ENCODE peak calls at places on chromosomes 4 and X, in eight cellular contexts. W is WTC11, S is heart right ventricle, K is left ventricle myocardium inferior, A is cardiac muscle cell, I is PC-3, R is nephron progenitor cell, B is AG09309. O is an unnamed sample.

GRCh38 chr4:43047044-43047443 is 154.5 kb downstream of the GRXCR1 start:
- DNase-seq in W (no peak), S (no peak), K (no peak), A (no peak), I (no peak), R (no peak), B (no peak), O (no peak)

GRCh38 chr4:7397206-7398103 is 37.3 kb downstream of the PSAPL1 start:
- DNase-seq in W (no peak), S (no peak), K (no peak), A (no peak), I (no peak), R (no peak), B (no peak), O (no peak)

GRCh38 chr4:105061136-105061696 is 85.5 kb upstream of the TET2 start:
- DNase-seq in W (no peak), S (no peak), K (no peak), A (no peak), I (peak; percentile 85), R (no peak), B (no peak), O (no peak)

GRCh38 chrX:15973299-15973698 is 118.7 kb upstream of the AP1S2 start:
- DNase-seq in W (peak; percentile 24), S (no peak), K (no peak), A (peak; percentile 4), I (peak; percentile 66), R (no peak), B (no peak), O (no peak)

GRCh38 chr4:7938513-7939376 is 916 bp downstream of the AFAP1 start:
- DNase-seq in W (peak; percentile 36), S (peak; percentile 57), K (peak; percentile 39), A (peak; percentile 68), I (no peak), R (peak; percentile 54), B (no peak), O (no peak)

GRCh38 chrX:118116308-118117068 is at the start of gene KLHL13:
- DNase-seq in W (peak; percentile 40), S (peak; percentile 47), K (peak; percentile 41), A (peak; percentile 64), I (peak; percentile 33), R (peak; percentile 56), B (no peak), O (no peak)

GRCh38 chrX:131060147-131060546 is 2.0 kb downstream of the ARHGAP36 start:
- DNase-seq in W (no peak), S (no peak), K (no peak), A (no peak), I (no peak), R (no peak), B (no peak), O (no peak)

GRCh38 chr4:111334356-111334755 is 711.5 kb upstream of the PITX2 start:
- DNase-seq in W (no peak), S (no peak), K (no peak), A (no peak), I (no peak), R (no peak), B (no peak), O (no peak)

GRCh38 chrX:17564689-17565409 is 172.4 kb upstream of the SCML1 start:
- DNase-seq in W (no peak), S (peak; percentile 11), K (no peak), A (no peak), I (no peak), R (no peak), B (peak; percentile 32), O (peak; percentile 23)

GRCh38 chr4:163598028-163598427 is 103.5 kb downstream of the TMA16 start:
- DNase-seq in W (no peak), S (no peak), K (no peak), A (no peak), I (no peak), R (no peak), B (no peak), O (no peak)

GRCh38 chrX:134423606-134424005 is 36.4 kb upstream of the HPRT1 start:
- DNase-seq in W (no peak), S (no peak), K (no peak), A (peak; percentile 15), I (peak; percentile 49), R (no peak), B (peak; percentile 3), O (peak; percentile 4)

GRCh38 chrX:143580266-143580665 is 55.6 kb downstream of the SLITRK4 start:
- DNase-seq in W (no peak), S (no peak), K (no peak), A (peak; percentile 0), I (peak; percentile 47), R (no peak), B (no peak), O (no peak)

GRCh38 chrX:102765217-102765616 is 44.7 kb downstream of the GPRASP3 start:
- DNase-seq in W (no peak), S (no peak), K (no peak), A (no peak), I (peak; percentile 85), R (no peak), B (peak; percentile 17), O (peak; percentile 32)

GRCh38 chrX:118644378-118644777 is 83.0 kb upstream of the IL13RA1 start:
- DNase-seq in W (no peak), S (no peak), K (no peak), A (peak; percentile 1), I (peak; percentile 60), R (no peak), B (peak; percentile 23), O (no peak)

GRCh38 chr4:45578874-45579273 is 545.0 kb downstream of the GABRG1 start:
- DNase-seq in W (no peak), S (no peak), K (no peak), A (no peak), I (no peak), R (no peak), B (no peak), O (no peak)

GRCh38 chrX:2703991-2704369 is 12.9 kb downstream of the CD99 start:
- DNase-seq in W (no peak), S (peak; percentile 44), K (peak; percentile 47), A (no peak), I (no peak), R (no peak), B (no peak), O (no peak)
- TF ChIP-seq CTCF in W (no peak), S (peak; percentile 78), K (peak; percentile 60), A (peak; percentile 27), I (no peak), R (no peak), B (peak; percentile 37), O (peak; percentile 24)

DNA sequence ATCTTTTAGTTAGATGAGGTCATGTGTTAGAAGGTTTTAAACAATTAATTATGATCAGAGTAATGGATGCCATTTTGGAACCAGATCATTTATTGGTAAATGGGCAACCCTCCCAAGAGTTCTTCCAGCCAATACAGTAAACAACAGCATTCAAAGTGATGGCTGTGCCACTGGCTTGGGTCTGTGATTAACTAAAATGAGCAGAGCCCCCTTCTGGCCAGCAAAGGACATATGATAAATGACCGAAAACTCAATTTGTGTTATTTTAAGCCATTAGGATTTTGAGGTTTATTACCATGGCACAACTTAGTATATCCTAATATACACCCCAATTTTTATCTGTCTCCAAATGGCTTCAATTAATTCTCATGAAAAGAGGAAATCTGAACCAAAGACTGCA is 90.8 kb upstream of the NPFFR2 start:
- DNase-seq in W (peak; percentile 22), S (no peak), K (no peak), A (peak; percentile 66), I (peak; percentile 64), R (peak; percentile 18), B (no peak), O (no peak)
- TF ChIP-seq CTCF in W (no peak), S (no peak), K (peak; percentile 43), A (peak; percentile 30), I (peak; percentile 85), R (peak; percentile 44), B (peak; percentile 33), O (no peak)

DNA sequence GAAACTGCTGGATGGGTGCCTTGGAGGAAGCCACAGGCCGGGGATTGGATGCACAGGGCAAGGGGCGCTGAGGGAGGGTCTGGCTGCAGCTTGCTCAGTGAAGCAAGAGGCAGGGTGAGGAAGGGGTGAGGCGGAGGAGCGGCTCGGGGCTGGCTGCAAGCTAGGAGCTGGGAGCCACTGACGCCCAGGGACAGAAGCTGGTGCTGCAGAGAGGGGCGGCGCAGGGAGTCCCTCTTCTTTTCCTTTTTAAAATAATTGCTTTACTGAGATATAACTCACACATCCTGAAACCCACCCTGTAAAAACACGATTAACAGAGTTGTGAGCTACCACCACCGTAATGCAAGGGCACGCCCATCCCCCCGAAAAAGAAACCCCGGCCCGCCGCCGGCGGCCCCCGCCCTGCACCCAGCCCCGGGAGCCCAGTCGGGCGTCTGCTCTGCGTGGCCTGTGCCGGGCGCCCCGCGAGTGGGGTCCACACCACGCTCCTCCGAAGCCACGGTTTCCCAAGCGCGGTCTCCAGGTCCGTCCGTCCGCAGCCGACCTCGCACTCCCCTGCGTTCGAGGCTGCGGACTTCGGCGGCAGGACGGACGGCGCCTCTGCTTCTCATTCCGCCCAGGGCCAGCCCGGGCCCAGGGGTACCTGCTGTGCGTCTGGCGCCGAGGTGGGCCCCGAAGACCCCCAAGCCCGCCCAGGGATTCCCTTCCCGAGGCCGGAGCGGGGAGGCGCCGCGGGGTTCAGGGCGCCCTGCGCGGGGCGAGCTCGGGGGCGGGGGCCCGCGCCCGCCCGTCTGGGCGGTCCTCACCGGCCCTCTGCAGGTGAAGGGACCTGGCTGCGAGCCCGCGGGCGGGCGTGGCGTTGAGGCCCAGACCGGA is 865 bp upstream of the UVSSA start:
- DNase-seq in W (peak; percentile 63), S (no peak), K (peak; percentile 61), A (peak; percentile 82), I (peak; percentile 33), R (peak; percentile 77), B (no peak), O (no peak)
- TF ChIP-seq CTCF in W (no peak), S (peak; percentile 50), K (peak; percentile 46), A (peak; percentile 32), I (peak; percentile 37), R (no peak), B (peak; percentile 24), O (no peak)

GRCh38 chrX:74230094-74230493 is 73.9 kb upstream of the ZCCHC13 start:
- DNase-seq in W (no peak), S (no peak), K (no peak), A (no peak), I (peak; percentile 2), R (no peak), B (no peak), O (no peak)

GRCh38 chrX:74238771-74239170 is 65.2 kb upstream of the ZCCHC13 start:
- DNase-seq in W (no peak), S (no peak), K (no peak), A (no peak), I (no peak), R (no peak), B (no peak), O (no peak)

GRCh38 chrX:74232859-74233258 is 71.1 kb upstream of the ZCCHC13 start:
- DNase-seq in W (no peak), S (no peak), K (no peak), A (no peak), I (peak; percentile 76), R (no peak), B (no peak), O (no peak)

GRCh38 chrX:74231625-74232024 is 72.4 kb upstream of the ZCCHC13 start:
- DNase-seq in W (no peak), S (no peak), K (no peak), A (no peak), I (peak; percentile 77), R (no peak), B (no peak), O (no peak)

DNA sequence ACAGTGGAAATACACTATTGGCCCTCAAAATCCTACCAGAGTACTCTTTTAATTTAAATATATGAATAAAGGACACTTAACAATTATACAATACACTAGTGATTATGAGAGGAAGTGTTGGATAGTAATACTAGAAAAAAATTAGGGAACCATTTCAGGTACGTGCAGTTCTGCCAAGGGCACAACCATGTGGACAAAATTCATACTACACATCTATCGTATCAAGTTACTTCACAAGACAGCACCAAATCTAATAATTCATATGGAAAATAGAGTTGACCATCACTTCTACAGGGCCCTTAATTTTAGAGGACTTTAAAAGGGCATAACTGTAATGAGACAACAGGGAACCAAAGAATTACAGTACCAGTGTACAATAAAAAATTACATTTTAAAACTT is 69.2 kb upstream of the ZCCHC13 start:
- DNase-seq in W (no peak), S (no peak), K (no peak), A (no peak), I (peak; percentile 8), R (no peak), B (no peak), O (no peak)
- TF ChIP-seq CTCF in W (no peak), S (no peak), K (no peak), A (no peak), I (peak; percentile 38), R (no peak), B (no peak), O (no peak)